ENCODE peak calls at places on chromosomes 4 and X, in eight cellular contexts. One of them, this sample, is unnamed.

GRCh38 chr4:117654064-117654463 is 380.2 kb upstream of the NDST3 start:
- DNase-seq in ovary: no peak
- DNase-seq in mammary epithelial cell: no peak
- DNase-seq in Peyer's patch: no peak
- DNase-seq in CD4-positive, alpha-beta T cell: no peak
- DNase-seq in fibroblast of lung: no peak
- DNase-seq in thoracic aorta: no peak
- DNase-seq in astrocyte: no peak
- DNase-seq in this sample: no peak

GRCh38 chr4:156798438-156798837 is 173.2 kb downstream of the PDGFC start:
- DNase-seq in fibroblast of lung: no peak
- DNase-seq in mammary epithelial cell: peak; percentile 76
- DNase-seq in CD4-positive, alpha-beta T cell: no peak
- DNase-seq in astrocyte: no peak
- DNase-seq in Peyer's patch: no peak
- DNase-seq in ovary: no peak
- DNase-seq in thoracic aorta: no peak
- DNase-seq in this sample: peak; percentile 50

GRCh38 chr4:184896868-184897715 is 71.3 kb upstream of the ACSL1 start:
- DNase-seq in mammary epithelial cell: no peak
- DNase-seq in ovary: no peak
- DNase-seq in thoracic aorta: no peak
- DNase-seq in CD4-positive, alpha-beta T cell: no peak
- DNase-seq in Peyer's patch: no peak
- DNase-seq in fibroblast of lung: no peak
- DNase-seq in astrocyte: no peak
- DNase-seq in this sample: no peak

GRCh38 chr4:150063128-150063527 is 15.1 kb upstream of the DCLK2 start:
- DNase-seq in thoracic aorta: no peak
- DNase-seq in mammary epithelial cell: no peak
- DNase-seq in fibroblast of lung: no peak
- DNase-seq in CD4-positive, alpha-beta T cell: no peak
- DNase-seq in astrocyte: no peak
- DNase-seq in ovary: no peak
- DNase-seq in Peyer's patch: no peak
- DNase-seq in this sample: no peak

GRCh38 chr4:56607926-56608325 is 73.2 kb downstream of the HOPX start:
- DNase-seq in CD4-positive, alpha-beta T cell: no peak
- DNase-seq in fibroblast of lung: no peak
- DNase-seq in ovary: no peak
- DNase-seq in thoracic aorta: no peak
- DNase-seq in mammary epithelial cell: no peak
- DNase-seq in astrocyte: no peak
- DNase-seq in Peyer's patch: no peak
- DNase-seq in this sample: no peak

GRCh38 chr4:181525641-181526040 is 717.6 kb upstream of the TENM3 start:
- DNase-seq in fibroblast of lung: no peak
- DNase-seq in CD4-positive, alpha-beta T cell: no peak
- DNase-seq in Peyer's patch: no peak
- DNase-seq in thoracic aorta: no peak
- DNase-seq in ovary: no peak
- DNase-seq in astrocyte: no peak
- DNase-seq in mammary epithelial cell: no peak
- DNase-seq in this sample: no peak

GRCh38 chr4:158722291-158722916 is 792 bp downstream of the PPID start:
- DNase-seq in CD4-positive, alpha-beta T cell: no peak
- DNase-seq in mammary epithelial cell: peak; percentile 59
- DNase-seq in ovary: no peak
- DNase-seq in thoracic aorta: no peak
- DNase-seq in fibroblast of lung: peak; percentile 67
- DNase-seq in astrocyte: peak; percentile 56
- DNase-seq in Peyer's patch: no peak
- DNase-seq in this sample: peak; percentile 31

GRCh38 chr4:68129793-68130192 is at the start of gene TMPRSS11F:
- DNase-seq in ovary: no peak
- DNase-seq in CD4-positive, alpha-beta T cell: no peak
- DNase-seq in thoracic aorta: no peak
- DNase-seq in fibroblast of lung: no peak
- DNase-seq in mammary epithelial cell: peak; percentile 83
- DNase-seq in Peyer's patch: no peak
- DNase-seq in astrocyte: no peak
- DNase-seq in this sample: peak; percentile 52

GRCh38 chr4:89411539-89411938 is 103.9 kb upstream of the GPRIN3 start:
- DNase-seq in fibroblast of lung: peak; percentile 80
- DNase-seq in ovary: no peak
- DNase-seq in CD4-positive, alpha-beta T cell: no peak
- DNase-seq in thoracic aorta: no peak
- DNase-seq in mammary epithelial cell: no peak
- DNase-seq in astrocyte: peak; percentile 76
- DNase-seq in Peyer's patch: no peak
- DNase-seq in this sample: no peak

GRCh38 chrX:118644378-118644777 is 83.0 kb upstream of the IL13RA1 start:
- DNase-seq in thoracic aorta: no peak
- DNase-seq in CD4-positive, alpha-beta T cell: no peak
- DNase-seq in astrocyte: peak; percentile 20
- DNase-seq in Peyer's patch: no peak
- DNase-seq in mammary epithelial cell: peak; percentile 23
- DNase-seq in ovary: no peak
- DNase-seq in fibroblast of lung: peak; percentile 43
- DNase-seq in this sample: peak; percentile 18

GRCh38 chr4:180028682-180029081 is 2214.5 kb upstream of the TENM3 start:
- DNase-seq in astrocyte: peak; percentile 29
- DNase-seq in Peyer's patch: peak; percentile 59
- DNase-seq in fibroblast of lung: peak; percentile 41
- DNase-seq in ovary: no peak
- DNase-seq in mammary epithelial cell: peak; percentile 2
- DNase-seq in thoracic aorta: no peak
- DNase-seq in CD4-positive, alpha-beta T cell: no peak
- DNase-seq in this sample: no peak

GRCh38 chr4:153345011-153345981 is 808 bp downstream of the MND1 start:
- DNase-seq in ovary: peak; percentile 12
- DNase-seq in astrocyte: peak; percentile 45
- DNase-seq in thoracic aorta: no peak
- DNase-seq in CD4-positive, alpha-beta T cell: peak; percentile 36
- DNase-seq in fibroblast of lung: peak; percentile 61
- DNase-seq in Peyer's patch: peak; percentile 65
- DNase-seq in mammary epithelial cell: peak; percentile 74
- DNase-seq in this sample: peak; percentile 68

GRCh38 chr4:37762294-37763163 is 64.0 kb upstream of the PGM2 start:
- DNase-seq in Peyer's patch: no peak
- DNase-seq in ovary: no peak
- DNase-seq in mammary epithelial cell: peak; percentile 79
- DNase-seq in thoracic aorta: no peak
- DNase-seq in astrocyte: no peak
- DNase-seq in CD4-positive, alpha-beta T cell: no peak
- DNase-seq in fibroblast of lung: peak; percentile 34
- DNase-seq in this sample: peak; percentile 84

GRCh38 chr4:15034071-15034764 is 31.9 kb downstream of the CPEB2 start:
- DNase-seq in thoracic aorta: no peak
- DNase-seq in Peyer's patch: no peak
- DNase-seq in astrocyte: peak; percentile 58
- DNase-seq in fibroblast of lung: peak; percentile 70
- DNase-seq in mammary epithelial cell: peak; percentile 90
- DNase-seq in CD4-positive, alpha-beta T cell: no peak
- DNase-seq in ovary: no peak
- DNase-seq in this sample: peak; percentile 11

GRCh38 chr4:182600093-182600492 is 317.1 kb downstream of the DCTD start:
- DNase-seq in fibroblast of lung: peak; percentile 55
- DNase-seq in thoracic aorta: no peak
- DNase-seq in CD4-positive, alpha-beta T cell: no peak
- DNase-seq in ovary: no peak
- DNase-seq in Peyer's patch: no peak
- DNase-seq in mammary epithelial cell: no peak
- DNase-seq in astrocyte: peak; percentile 58
- DNase-seq in this sample: no peak

GRCh38 chrX:130110379-130111219 is at the start of gene ELF4:
- DNase-seq in mammary epithelial cell: peak; percentile 78
- DNase-seq in ovary: peak; percentile 48
- DNase-seq in astrocyte: no peak
- DNase-seq in fibroblast of lung: peak; percentile 50
- DNase-seq in Peyer's patch: peak; percentile 74
- DNase-seq in CD4-positive, alpha-beta T cell: peak; percentile 44
- DNase-seq in thoracic aorta: no peak
- DNase-seq in this sample: peak; percentile 71
- H3K27ac ChIP-seq in mammary epithelial cell: peak within 1 kb of the TSS; percentile 65
- H3K27ac ChIP-seq in ovary: peak within 1 kb of the TSS; percentile 93
- H3K27ac ChIP-seq in astrocyte: peak within 1 kb of the TSS; percentile 72
- H3K27ac ChIP-seq in fibroblast of lung: peak within 1 kb of the TSS; percentile 82
- H3K27ac ChIP-seq in Peyer's patch: peak within 1 kb of the TSS; percentile 94
- H3K27ac ChIP-seq in CD4-positive, alpha-beta T cell: peak within 1 kb of the TSS; percentile 50
- H3K27ac ChIP-seq in thoracic aorta: peak within 1 kb of the TSS; percentile 88
- H3K27ac ChIP-seq in this sample: peak within 1 kb of the TSS; percentile 97

DNA sequence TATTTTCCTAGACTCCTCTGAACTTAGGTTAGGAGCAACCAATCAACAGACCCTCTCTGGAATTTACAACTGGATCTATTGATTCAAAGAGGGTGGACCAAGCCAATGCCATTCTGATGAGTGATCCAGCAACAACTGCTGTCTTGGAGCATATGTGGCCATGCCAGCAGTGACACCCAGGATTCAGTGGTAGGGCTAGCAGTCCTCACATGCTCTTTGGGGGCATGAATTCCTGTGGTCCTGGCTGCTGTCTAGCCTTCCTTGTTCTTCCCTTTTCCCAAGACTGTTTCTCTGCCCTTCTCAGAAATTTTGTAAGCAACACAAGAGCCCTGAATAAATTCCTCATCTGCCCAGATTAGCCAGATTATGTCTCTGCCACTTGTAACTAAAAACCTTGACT is 61.5 kb upstream of the GATB start:
- DNase-seq in ovary: no peak
- DNase-seq in thoracic aorta: no peak
- DNase-seq in Peyer's patch: no peak
- DNase-seq in astrocyte: no peak
- DNase-seq in fibroblast of lung: no peak
- DNase-seq in CD4-positive, alpha-beta T cell: no peak
- DNase-seq in mammary epithelial cell: no peak
- DNase-seq in this sample: no peak
- TF ChIP-seq CTCF in ovary: no peak
- TF ChIP-seq CTCF in thoracic aorta: no peak
- TF ChIP-seq CTCF in Peyer's patch: no peak
- TF ChIP-seq CTCF in astrocyte: no peak
- TF ChIP-seq CTCF in fibroblast of lung: no peak
- TF ChIP-seq CTCF in CD4-positive, alpha-beta T cell: no peak
- TF ChIP-seq CTCF in mammary epithelial cell: no peak
- TF ChIP-seq CTCF in this sample: no peak

DNA sequence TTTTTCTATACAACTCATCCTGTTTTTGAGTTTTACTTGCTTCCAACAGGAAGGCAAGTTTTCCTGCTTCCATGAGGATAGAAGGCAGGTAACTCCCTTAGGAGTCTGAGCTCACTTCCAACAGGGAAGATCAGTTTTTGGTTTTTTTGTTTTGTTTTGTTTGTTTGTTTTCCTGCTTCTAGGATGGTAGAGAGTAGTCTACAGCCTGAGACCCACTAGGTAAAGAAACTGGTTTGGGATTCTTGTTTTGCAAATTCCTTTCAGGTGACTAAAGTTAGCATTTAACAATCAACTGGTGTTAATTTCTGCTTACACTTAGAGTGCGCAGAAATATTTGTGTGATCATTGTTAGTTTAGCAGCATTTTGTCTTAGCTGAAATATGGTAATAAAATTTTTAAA is 227.8 kb upstream of the TACR3 start:
- DNase-seq in thoracic aorta: no peak
- DNase-seq in CD4-positive, alpha-beta T cell: no peak
- DNase-seq in ovary: no peak
- DNase-seq in Peyer's patch: no peak
- DNase-seq in fibroblast of lung: no peak
- DNase-seq in astrocyte: no peak
- DNase-seq in mammary epithelial cell: no peak
- DNase-seq in this sample: no peak
- H3K27ac ChIP-seq in thoracic aorta: no peak overlapping the region
- H3K27ac ChIP-seq in CD4-positive, alpha-beta T cell: no peak overlapping the region
- H3K27ac ChIP-seq in ovary: no peak overlapping the region
- H3K27ac ChIP-seq in Peyer's patch: no peak overlapping the region
- H3K27ac ChIP-seq in fibroblast of lung: no peak overlapping the region
- H3K27ac ChIP-seq in astrocyte: no peak overlapping the region
- H3K27ac ChIP-seq in mammary epithelial cell: no peak overlapping the region
- H3K27ac ChIP-seq in this sample: no peak overlapping the region

GRCh38 chr4:87058272-87059073 is 123.7 kb downstream of the AFF1 start:
- DNase-seq in CD4-positive, alpha-beta T cell: no peak
- DNase-seq in thoracic aorta: no peak
- DNase-seq in mammary epithelial cell: peak; percentile 68
- DNase-seq in ovary: no peak
- DNase-seq in Peyer's patch: no peak
- DNase-seq in fibroblast of lung: no peak
- DNase-seq in astrocyte: no peak
- DNase-seq in this sample: peak; percentile 28
- TF ChIP-seq CTCF in CD4-positive, alpha-beta T cell: no peak
- TF ChIP-seq CTCF in thoracic aorta: no peak
- TF ChIP-seq CTCF in mammary epithelial cell: no peak
- TF ChIP-seq CTCF in ovary: no peak
- TF ChIP-seq CTCF in Peyer's patch: no peak
- TF ChIP-seq CTCF in fibroblast of lung: no peak
- TF ChIP-seq CTCF in astrocyte: no peak
- TF ChIP-seq CTCF in this sample: no peak

DNA sequence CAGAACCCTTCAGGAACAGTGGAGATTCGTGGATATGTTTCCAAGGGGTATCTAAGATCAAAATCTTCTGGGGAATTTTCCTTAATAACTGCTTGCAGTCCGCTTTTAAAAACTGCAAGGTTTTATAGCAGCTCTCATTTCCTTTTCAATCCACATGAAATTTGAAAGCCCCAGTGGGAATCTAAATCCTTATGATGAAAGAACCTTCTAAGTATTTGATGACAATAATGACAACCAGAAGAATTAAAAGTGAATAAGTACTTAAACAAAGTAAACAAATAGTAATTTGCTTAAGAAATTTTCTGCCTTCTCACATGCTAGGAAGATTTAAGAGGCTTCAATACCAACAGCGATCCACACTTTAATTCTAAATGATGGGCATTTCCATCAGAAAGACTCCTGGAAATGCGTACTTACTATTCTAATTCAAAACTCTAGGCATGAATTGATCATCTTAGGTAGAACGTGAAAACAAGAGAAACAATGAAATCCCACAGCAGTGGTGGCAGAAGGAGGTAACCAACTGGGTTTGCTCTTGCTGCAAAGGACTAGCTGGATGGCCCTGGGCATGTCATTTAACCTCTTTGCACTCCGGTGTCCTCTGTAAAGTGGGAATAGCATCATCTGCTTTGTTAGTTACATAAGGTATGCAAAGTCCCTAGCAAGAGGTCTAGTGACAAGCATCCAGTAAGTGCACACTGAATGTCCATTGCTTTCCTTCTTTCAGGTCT is 37.5 kb upstream of the S100G start:
- DNase-seq in mammary epithelial cell: no peak
- DNase-seq in fibroblast of lung: no peak
- DNase-seq in astrocyte: no peak
- DNase-seq in thoracic aorta: no peak
- DNase-seq in Peyer's patch: no peak
- DNase-seq in CD4-positive, alpha-beta T cell: no peak
- DNase-seq in ovary: no peak
- DNase-seq in this sample: no peak
- H3K27ac ChIP-seq in mammary epithelial cell: no peak overlapping the region
- H3K27ac ChIP-seq in fibroblast of lung: no peak overlapping the region
- H3K27ac ChIP-seq in astrocyte: no peak overlapping the region
- H3K27ac ChIP-seq in thoracic aorta: no peak overlapping the region
- H3K27ac ChIP-seq in Peyer's patch: no peak overlapping the region
- H3K27ac ChIP-seq in CD4-positive, alpha-beta T cell: no peak overlapping the region
- H3K27ac ChIP-seq in ovary: no peak overlapping the region
- H3K27ac ChIP-seq in this sample: no peak overlapping the region